ENCODE peak calls at places on chromosomes 16 and 17, in four cellular contexts. H is dermis microvascular lymphatic vessel endothelial cell, J is left colon, E is NCI-H774. K is an unnamed sample.

GRCh38 chr16:14545346-14545884 is 84.6 kb downstream of the PARN start:
- DNase-seq in H (no peak), J (no peak), E (no peak), K (no peak)

GRCh38 chr16:72856797-72857196 is 191.1 kb downstream of the ZFHX3 start:
- DNase-seq in H (peak), J (no peak), E (no peak), K (peak)

GRCh38 chr16:15701975-15702970 is 52.2 kb downstream of the NDE1 start:
- DNase-seq in H (peak), J (no peak), E (no peak), K (no peak)

GRCh38 chr17:82134101-82134500 is 36.1 kb upstream of the FASN start:
- DNase-seq in H (no peak), J (no peak), E (no peak), K (no peak)

GRCh38 chr16:70553175-70553574 is 29.6 kb downstream of the SF3B3 start:
- DNase-seq in H (peak), J (no peak), E (no peak), K (no peak)

GRCh38 chr17:41486809-41487530 is 2.7 kb downstream of the KRT36 start:
- DNase-seq in H (peak), J (no peak), E (no peak), K (no peak)

GRCh38 chr16:65410801-65411200 is 288.9 kb upstream of the CDH11 start:
- DNase-seq in H (no peak), J (no peak), E (no peak), K (no peak)

GRCh38 chr16:1777375-1778199 is 4.7 kb upstream of the MRPS34 start:
- DNase-seq in H (no peak), J (peak), E (no peak), K (no peak)

GRCh38 chr17:82849076-82849945 is 9.5 kb upstream of the ZNF750 start:
- DNase-seq in H (no peak), J (peak), E (no peak), K (no peak)

GRCh38 chr17:27788919-27789318 is 11.4 kb downstream of the NOS2 start:
- DNase-seq in H (no peak), J (no peak), E (no peak), K (no peak)

GRCh38 chr17:47275245-47275984 is 21.8 kb downstream of the ITGB3 start:
- DNase-seq in H (no peak), J (peak), E (no peak), K (peak)

GRCh38 chr17:74296548-74296936 is 22.5 kb downstream of the DNAI2 start:
- DNase-seq in H (peak), J (no peak), E (peak), K (peak)

GRCh38 chr17:2435852-2436251 is 35.0 kb upstream of the MNT start:
- DNase-seq in H (no peak), J (no peak), E (peak), K (peak)

K was measured in retina.